ENCODE peak calls at places on chromosomes 16 and 17, in six cellular contexts. One of them, this sample, is unnamed.

GRCh38 chr17:46814446-46814845 is 4.0 kb downstream of the WNT3 start:
- DNase-seq in heart right ventricle: no peak
- DNase-seq in BJ: no peak
- DNase-seq in body of pancreas: no peak
- DNase-seq in stomach: no peak
- DNase-seq in adrenal gland: no peak
- DNase-seq in this sample: no peak

GRCh38 chr16:17273142-17273561 is 197.6 kb downstream of the XYLT1 start:
- DNase-seq in heart right ventricle: no peak
- DNase-seq in adrenal gland: peak; percentile 70
- DNase-seq in body of pancreas: no peak
- DNase-seq in BJ: peak; percentile 69
- DNase-seq in stomach: no peak
- DNase-seq in this sample: no peak

GRCh38 chr17:1294157-1294717 is 14.8 kb downstream of the TRARG1 start:
- DNase-seq in stomach: peak; percentile 38
- DNase-seq in BJ: no peak
- DNase-seq in adrenal gland: no peak
- DNase-seq in heart right ventricle: no peak
- DNase-seq in body of pancreas: no peak
- DNase-seq in this sample: no peak

GRCh38 chr17:22217135-22217534 is 524.8 kb downstream of the KCNJ18 start:
- DNase-seq in stomach: no peak
- DNase-seq in body of pancreas: no peak
- DNase-seq in BJ: no peak
- DNase-seq in adrenal gland: no peak
- DNase-seq in heart right ventricle: no peak
- DNase-seq in this sample: no peak

GRCh38 chr17:9729735-9730420 is 61.5 kb downstream of the DHRS7C start:
- DNase-seq in BJ: no peak
- DNase-seq in adrenal gland: no peak
- DNase-seq in stomach: no peak
- DNase-seq in body of pancreas: no peak
- DNase-seq in heart right ventricle: no peak
- DNase-seq in this sample: no peak

GRCh38 chr17:42325026-42325425 is 36.7 kb downstream of the STAT5A start:
- DNase-seq in BJ: peak; percentile 73
- DNase-seq in adrenal gland: peak; percentile 90
- DNase-seq in heart right ventricle: no peak
- DNase-seq in body of pancreas: no peak
- DNase-seq in stomach: no peak
- DNase-seq in this sample: no peak

GRCh38 chr17:62804822-62805221 is 3.3 kb downstream of the MARCHF10 start:
- DNase-seq in stomach: no peak
- DNase-seq in heart right ventricle: no peak
- DNase-seq in body of pancreas: no peak
- DNase-seq in BJ: no peak
- DNase-seq in adrenal gland: no peak
- DNase-seq in this sample: no peak

GRCh38 chr16:75947626-75948239 is 221.4 kb upstream of the CPHXL start:
- DNase-seq in BJ: no peak
- DNase-seq in heart right ventricle: no peak
- DNase-seq in body of pancreas: no peak
- DNase-seq in stomach: no peak
- DNase-seq in adrenal gland: no peak
- DNase-seq in this sample: no peak

GRCh38 chr17:7930841-7931631 is 710 bp downstream of the TRAPPC1 start:
- DNase-seq in BJ: no peak
- DNase-seq in heart right ventricle: no peak
- DNase-seq in adrenal gland: no peak
- DNase-seq in stomach: no peak
- DNase-seq in body of pancreas: no peak
- DNase-seq in this sample: no peak

GRCh38 chr16:68902376-68903345 is 59.3 kb downstream of the TANGO6 start:
- DNase-seq in stomach: no peak
- DNase-seq in body of pancreas: peak; percentile 56
- DNase-seq in heart right ventricle: no peak
- DNase-seq in adrenal gland: peak; percentile 18
- DNase-seq in BJ: no peak
- DNase-seq in this sample: peak; percentile 79

GRCh38 chr17:13143001-13143400 is 125.2 kb upstream of the ELAC2 start:
- DNase-seq in stomach: no peak
- DNase-seq in adrenal gland: no peak
- DNase-seq in BJ: no peak
- DNase-seq in heart right ventricle: no peak
- DNase-seq in body of pancreas: no peak
- DNase-seq in this sample: no peak

GRCh38 chr17:13135496-13135895 is 117.7 kb upstream of the ELAC2 start:
- DNase-seq in BJ: no peak
- DNase-seq in stomach: no peak
- DNase-seq in body of pancreas: no peak
- DNase-seq in adrenal gland: no peak
- DNase-seq in heart right ventricle: no peak
- DNase-seq in this sample: no peak

GRCh38 chr17:13140750-13141149 is 122.9 kb upstream of the ELAC2 start:
- DNase-seq in heart right ventricle: no peak
- DNase-seq in BJ: no peak
- DNase-seq in body of pancreas: no peak
- DNase-seq in stomach: no peak
- DNase-seq in adrenal gland: no peak
- DNase-seq in this sample: no peak
- TF ChIP-seq CTCF in heart right ventricle: no peak
- TF ChIP-seq CTCF in BJ: peak; percentile 11
- TF ChIP-seq CTCF in body of pancreas: no peak
- TF ChIP-seq CTCF in stomach: no peak
- TF ChIP-seq CTCF in adrenal gland: no peak
- TF ChIP-seq CTCF in this sample: no peak

DNA sequence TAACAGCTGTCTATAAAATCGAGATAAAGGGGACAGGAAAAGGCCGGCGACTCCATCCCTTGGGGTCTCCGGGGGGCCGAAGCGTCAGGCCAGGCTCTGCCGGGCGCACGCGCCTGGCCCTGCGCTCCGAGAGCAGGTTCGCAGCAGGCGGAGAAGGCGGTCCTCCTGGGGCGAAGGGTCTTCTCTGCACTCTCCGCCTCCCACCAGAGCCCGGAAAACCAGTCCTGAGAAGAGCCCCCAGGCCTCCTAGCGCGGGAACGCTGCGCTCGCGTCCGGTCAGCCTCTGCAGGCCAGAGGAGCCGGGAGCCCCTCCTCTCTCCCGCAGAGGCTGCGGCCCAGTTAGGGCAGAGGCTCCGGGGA is 5.1 kb downstream of the FOXF1 start:
- DNase-seq in adrenal gland: no peak
- DNase-seq in BJ: no peak
- DNase-seq in heart right ventricle: no peak
- DNase-seq in stomach: no peak
- DNase-seq in body of pancreas: no peak
- DNase-seq in this sample: no peak
- H3K36me3 ChIP-seq in adrenal gland: no peaks in the 10 kb centered on the region
- H3K36me3 ChIP-seq in BJ: peaks cover 17% of the 10 kb centered on the region
- H3K36me3 ChIP-seq in heart right ventricle: no peaks in the 10 kb centered on the region
- H3K36me3 ChIP-seq in stomach: peaks cover 43% of the 10 kb centered on the region
- H3K36me3 ChIP-seq in body of pancreas: no peaks in the 10 kb centered on the region
- H3K36me3 ChIP-seq in this sample: no peaks in the 10 kb centered on the region

DNA sequence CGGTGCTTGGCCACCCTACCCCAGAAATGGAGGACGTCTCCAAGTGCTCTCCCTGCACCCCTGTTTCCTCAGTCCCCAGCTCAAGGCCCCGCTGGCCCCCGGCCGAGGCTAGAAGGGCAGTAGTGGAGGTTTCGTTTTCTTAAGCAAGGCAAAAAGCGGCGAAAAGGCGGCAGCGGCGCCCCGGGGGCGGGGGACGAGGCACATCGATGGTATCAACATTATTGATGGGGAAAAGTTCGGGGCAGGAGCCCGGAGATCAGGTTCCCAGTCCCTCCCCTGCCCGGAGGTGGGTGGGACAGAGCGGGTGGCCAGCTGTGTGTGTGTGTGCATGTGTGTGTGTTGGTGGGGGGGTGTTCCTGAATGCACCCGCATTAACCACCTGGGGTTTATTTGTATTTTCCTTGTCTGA is 4.1 kb upstream of the SALL1 start:
- DNase-seq in heart right ventricle: no peak
- DNase-seq in adrenal gland: no peak
- DNase-seq in stomach: no peak
- DNase-seq in body of pancreas: no peak
- DNase-seq in BJ: no peak
- DNase-seq in this sample: no peak
- TF ChIP-seq CTCF in heart right ventricle: no peak
- TF ChIP-seq CTCF in adrenal gland: no peak
- TF ChIP-seq CTCF in stomach: no peak
- TF ChIP-seq CTCF in body of pancreas: no peak
- TF ChIP-seq CTCF in BJ: no peak
- TF ChIP-seq CTCF in this sample: no peak

GRCh38 chr17:28579526-28579925 is 2.8 kb upstream of the ALDOC start:
- DNase-seq in heart right ventricle: no peak
- DNase-seq in stomach: no peak
- DNase-seq in body of pancreas: no peak
- DNase-seq in BJ: no peak
- DNase-seq in adrenal gland: no peak
- DNase-seq in this sample: no peak

GRCh38 chr17:28582513-28582912 is 5.8 kb upstream of the ALDOC start:
- DNase-seq in stomach: no peak
- DNase-seq in adrenal gland: no peak
- DNase-seq in BJ: no peak
- DNase-seq in body of pancreas: no peak
- DNase-seq in heart right ventricle: no peak
- DNase-seq in this sample: no peak

GRCh38 chr17:28577466-28577824 is 750 bp upstream of the ALDOC start:
- DNase-seq in adrenal gland: no peak
- DNase-seq in stomach: no peak
- DNase-seq in heart right ventricle: no peak
- DNase-seq in body of pancreas: no peak
- DNase-seq in BJ: no peak
- DNase-seq in this sample: no peak

GRCh38 chr17:28578246-28579195 is 1.8 kb upstream of the ALDOC start:
- DNase-seq in stomach: no peak
- DNase-seq in adrenal gland: no peak
- DNase-seq in heart right ventricle: no peak
- DNase-seq in BJ: no peak
- DNase-seq in body of pancreas: no peak
- DNase-seq in this sample: no peak

DNA sequence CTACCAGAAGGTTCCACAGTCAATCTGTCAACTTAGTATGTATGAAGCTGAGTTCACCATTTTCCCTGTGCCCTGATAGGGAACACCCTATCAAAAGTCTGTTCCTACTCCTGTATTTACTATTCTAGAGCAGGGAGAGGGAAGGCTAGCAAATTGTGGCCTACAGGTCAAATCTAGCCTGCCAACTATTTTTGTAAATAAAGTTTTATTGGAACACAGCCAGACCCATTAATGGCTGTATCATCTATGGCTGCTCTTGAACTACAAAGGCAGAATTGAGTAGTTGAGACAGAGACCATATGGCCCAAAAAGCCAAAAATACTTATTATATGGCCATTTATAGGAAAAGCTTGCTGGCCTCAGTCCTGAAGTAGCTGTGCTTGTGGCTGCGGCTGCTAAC is 4.2 kb upstream of the ALDOC start:
- DNase-seq in heart right ventricle: no peak
- DNase-seq in BJ: no peak
- DNase-seq in adrenal gland: no peak
- DNase-seq in body of pancreas: no peak
- DNase-seq in stomach: no peak
- DNase-seq in this sample: no peak
- H3K36me3 ChIP-seq in heart right ventricle: peaks cover 18% of the 10 kb centered on the region
- H3K36me3 ChIP-seq in BJ: peaks cover 13% of the 10 kb centered on the region
- H3K36me3 ChIP-seq in adrenal gland: peaks cover 21% of the 10 kb centered on the region
- H3K36me3 ChIP-seq in body of pancreas: no peaks in the 10 kb centered on the region
- H3K36me3 ChIP-seq in stomach: peaks cover 35% of the 10 kb centered on the region
- H3K36me3 ChIP-seq in this sample: peaks cover 14% of the 10 kb centered on the region

GRCh38 chr17:50697076-50697475 is 10.6 kb downstream of the ANKRD40 start:
- DNase-seq in heart right ventricle: no peak
- DNase-seq in stomach: no peak
- DNase-seq in BJ: no peak
- DNase-seq in body of pancreas: no peak
- DNase-seq in adrenal gland: no peak
- DNase-seq in this sample: no peak

GRCh38 chr17:50696365-50696879 is 11.3 kb downstream of the ANKRD40 start:
- DNase-seq in BJ: no peak
- DNase-seq in stomach: no peak
- DNase-seq in heart right ventricle: no peak
- DNase-seq in adrenal gland: no peak
- DNase-seq in body of pancreas: no peak
- DNase-seq in this sample: no peak

GRCh38 chr17:50693041-50693682 is 14.6 kb downstream of the ANKRD40 start:
- DNase-seq in heart right ventricle: no peak
- DNase-seq in adrenal gland: no peak
- DNase-seq in BJ: no peak
- DNase-seq in stomach: no peak
- DNase-seq in body of pancreas: no peak
- DNase-seq in this sample: peak; percentile 93

GRCh38 chr17:50699410-50699809 is 8.3 kb downstream of the ANKRD40 start:
- DNase-seq in stomach: no peak
- DNase-seq in heart right ventricle: no peak
- DNase-seq in adrenal gland: peak; percentile 3
- DNase-seq in body of pancreas: no peak
- DNase-seq in BJ: no peak
- DNase-seq in this sample: peak; percentile 39

DNA sequence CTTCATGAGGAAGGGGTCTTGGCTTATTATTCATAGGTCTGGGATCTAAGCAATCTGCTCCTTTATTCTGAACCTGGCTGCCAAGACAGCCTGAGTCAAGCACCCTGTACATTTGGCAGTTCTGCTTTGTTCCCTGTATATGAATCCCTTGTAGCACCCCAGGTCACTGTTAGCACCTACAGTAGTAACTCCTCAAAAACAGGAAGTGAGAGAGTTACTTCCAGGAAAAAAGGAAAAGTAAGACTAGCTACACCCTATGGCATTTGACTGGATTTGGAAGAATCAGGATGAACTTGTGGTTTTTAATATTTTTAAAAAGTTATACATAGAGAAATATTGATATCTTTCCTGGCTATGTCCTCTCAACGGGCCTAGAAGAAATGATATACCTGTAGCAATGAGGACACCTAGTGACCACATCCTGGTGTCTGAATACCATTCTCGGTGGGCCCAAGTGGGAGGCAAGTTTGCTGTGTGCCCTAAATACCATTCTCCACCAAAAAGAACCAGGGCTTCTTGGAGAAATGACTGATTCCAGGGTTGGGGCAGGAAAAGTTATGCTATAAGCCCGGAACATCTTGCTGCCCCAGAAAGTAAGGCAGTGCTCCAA is 9.9 kb downstream of the ANKRD40 start:
- DNase-seq in BJ: no peak
- DNase-seq in heart right ventricle: no peak
- DNase-seq in stomach: no peak
- DNase-seq in body of pancreas: no peak
- DNase-seq in adrenal gland: no peak
- DNase-seq in this sample: peak; percentile 48
- TF ChIP-seq CTCF in BJ: no peak
- TF ChIP-seq CTCF in heart right ventricle: no peak
- TF ChIP-seq CTCF in stomach: no peak
- TF ChIP-seq CTCF in body of pancreas: peak; percentile 38
- TF ChIP-seq CTCF in adrenal gland: no peak
- TF ChIP-seq CTCF in this sample: peak; percentile 66

This sample was measured in Caco-2.